ENCODE peak calls at places on chromosome 20, in four cellular contexts. V, E, F and L are unnamed samples.

GRCh38 chr20:51711426-51711825 is 56.8 kb downstream of the ATP9A start:
- DNase-seq in E (no peak), V (no peak), F (no peak), L (no peak)

GRCh38 chr20:53692465-53693067 is 98.9 kb upstream of the ZNF217 start:
- DNase-seq in E (peak; percentile 86), F (no peak), V (no peak), L (no peak)

GRCh38 chr20:50776122-50776795 is 18.6 kb upstream of the BCAS4 start:
- DNase-seq in V (no peak), E (no peak), F (no peak), L (no peak)

GRCh38 chr20:59207235-59207634 is 43.6 kb downstream of the ZNF831 start:
- DNase-seq in V (no peak), E (no peak), F (no peak), L (no peak)

GRCh38 chr20:60254901-60255411 is 296.7 kb downstream of the CDH26 start:
- DNase-seq in E (peak; percentile 73), V (no peak), F (no peak), L (no peak)

GRCh38 chr20:18904624-18905023 is 91.0 kb downstream of the SCP2D1 start:
- DNase-seq in F (no peak), E (no peak), V (no peak), L (no peak)

GRCh38 chr20:2955257-2955950 is 82.1 kb downstream of the PTPRA start:
- DNase-seq in F (no peak), E (no peak), V (no peak), L (peak; percentile 39)

GRCh38 chr20:47854687-47855212 is 69.5 kb upstream of the SULF2 start:
- DNase-seq in E (peak; percentile 41), F (no peak), V (peak; percentile 41), L (peak; percentile 57)

GRCh38 chr20:47379433-47380150 is 23.1 kb upstream of the ZMYND8 start:
- DNase-seq in F (no peak), E (peak; percentile 97), V (no peak), L (no peak)

GRCh38 chr20:11387189-11387754 is 530.4 kb upstream of the BTBD3 start:
- DNase-seq in F (no peak), E (peak; percentile 99), V (no peak), L (no peak)

GRCh38 chr20:17644451-17644850 is 37.6 kb downstream of the RRBP1 start:
- DNase-seq in F (no peak), E (no peak), V (no peak), L (no peak)

GRCh38 chr20:41361757-41362747 is 4.6 kb downstream of the EMILIN3 start:
- DNase-seq in E (no peak), F (no peak), V (no peak), L (no peak)

GRCh38 chr20:47126709-47127108 is 229.8 kb downstream of the ZMYND8 start:
- DNase-seq in F (no peak), E (peak; percentile 69), V (no peak), L (no peak)

GRCh38 chr20:49713779-49714712 is at the start of gene B4GALT5:
- DNase-seq in F (peak; percentile 51), E (peak; percentile 72), V (peak; percentile 80), L (peak; percentile 89)

DNA sequence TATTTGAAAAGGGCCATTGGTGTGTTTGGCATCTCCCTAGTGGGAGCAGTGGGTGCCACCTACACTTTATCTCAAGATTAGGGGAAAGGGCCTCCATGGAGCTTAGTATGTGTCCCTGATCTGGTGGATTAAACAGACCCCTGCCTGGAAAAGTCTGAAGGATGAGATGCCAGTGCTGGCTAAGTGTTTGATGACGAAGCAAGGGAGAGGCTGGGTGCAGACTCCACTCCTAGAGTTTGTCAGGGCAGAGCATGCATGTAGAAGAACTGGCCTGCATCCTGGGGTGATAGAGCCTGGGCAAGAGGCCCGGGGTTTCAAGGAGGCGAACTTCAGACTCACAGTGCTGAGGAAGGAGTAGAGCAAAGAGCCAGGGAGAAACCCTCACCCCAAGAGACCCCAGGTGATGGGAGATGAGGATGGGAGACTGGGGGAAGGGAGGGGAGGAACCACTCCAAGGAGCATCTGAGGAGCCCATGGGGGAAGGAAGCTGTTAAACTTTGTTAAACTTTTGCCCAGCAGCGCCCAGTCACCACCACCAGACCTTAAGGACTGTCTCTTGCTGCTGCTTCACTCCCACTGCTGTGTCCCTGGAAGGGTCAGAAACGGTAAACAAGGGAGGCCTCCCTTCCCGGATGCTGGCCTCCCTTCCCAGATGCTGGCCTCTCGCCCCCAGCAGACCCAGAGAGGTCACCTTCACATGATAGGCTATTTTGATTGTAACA is 61.6 kb downstream of the RPRD1B start:
- DNase-seq in F (no peak), E (no peak), V (no peak), L (no peak)
- TF ChIP-seq CTCF in F (no peak), E (no peak), V (no peak), L (no peak)

GRCh38 chr20:8796088-8796665 is 272.7 kb upstream of the PLCB4 start:
- DNase-seq in F (no peak), E (peak; percentile 26), V (no peak), L (no peak)

GRCh38 chr20:8798505-8798904 is 270.4 kb upstream of the PLCB4 start:
- DNase-seq in V (no peak), E (no peak), F (no peak), L (no peak)

GRCh38 chr20:8803065-8803464 is 265.8 kb upstream of the PLCB4 start:
- DNase-seq in E (no peak), F (no peak), V (no peak), L (no peak)

GRCh38 chr20:8801686-8802085 is 267.2 kb upstream of the PLCB4 start:
- DNase-seq in F (no peak), V (no peak), E (no peak), L (no peak)

GRCh38 chr20:8800089-8800488 is 268.8 kb upstream of the PLCB4 start:
- DNase-seq in F (no peak), V (no peak), E (no peak), L (no peak)
- TF ChIP-seq CTCF in F (no peak), V (peak; percentile 28), E (no peak), L (no peak)

DNA sequence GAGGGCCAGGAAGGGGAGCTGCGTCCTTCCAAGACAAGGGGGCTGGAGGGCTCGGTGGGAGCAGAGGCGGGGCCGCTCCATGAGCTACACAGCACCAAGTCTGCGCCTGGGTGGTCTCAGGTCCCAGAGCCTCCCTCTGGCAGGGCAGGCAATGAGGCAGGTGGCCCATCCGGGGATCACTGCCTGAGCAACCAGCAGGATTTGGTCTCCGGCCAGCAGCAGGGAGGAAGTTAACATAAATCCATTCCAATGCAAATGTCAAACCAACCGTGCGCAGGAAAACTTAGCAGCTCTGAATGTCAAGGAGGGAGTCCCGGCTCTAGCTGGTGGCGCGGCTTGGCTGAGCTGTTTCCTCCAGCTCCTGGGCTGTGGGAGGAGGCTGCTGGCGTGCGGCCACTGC is 32.9 kb upstream of the CHRNA4 start:
- DNase-seq in F (peak; percentile 16), V (no peak), E (no peak), L (no peak)
- TF ChIP-seq CTCF in F (no peak), V (no peak), E (no peak), L (no peak)

GRCh38 chr20:57329608-57330221 is at the start of gene SPO11:
- DNase-seq in E (no peak), V (peak; percentile 14), F (no peak), L (no peak)

GRCh38 chr20:57335392-57335791 is 5.8 kb downstream of the SPO11 start:
- DNase-seq in V (no peak), E (no peak), F (no peak), L (no peak)

GRCh38 chr20:57330998-57331397 is 1.4 kb downstream of the SPO11 start:
- DNase-seq in E (no peak), V (no peak), F (no peak), L (no peak)

GRCh38 chr20:57327820-57328219 is 1.8 kb upstream of the SPO11 start:
- DNase-seq in F (no peak), V (no peak), E (no peak), L (no peak)

DNA sequence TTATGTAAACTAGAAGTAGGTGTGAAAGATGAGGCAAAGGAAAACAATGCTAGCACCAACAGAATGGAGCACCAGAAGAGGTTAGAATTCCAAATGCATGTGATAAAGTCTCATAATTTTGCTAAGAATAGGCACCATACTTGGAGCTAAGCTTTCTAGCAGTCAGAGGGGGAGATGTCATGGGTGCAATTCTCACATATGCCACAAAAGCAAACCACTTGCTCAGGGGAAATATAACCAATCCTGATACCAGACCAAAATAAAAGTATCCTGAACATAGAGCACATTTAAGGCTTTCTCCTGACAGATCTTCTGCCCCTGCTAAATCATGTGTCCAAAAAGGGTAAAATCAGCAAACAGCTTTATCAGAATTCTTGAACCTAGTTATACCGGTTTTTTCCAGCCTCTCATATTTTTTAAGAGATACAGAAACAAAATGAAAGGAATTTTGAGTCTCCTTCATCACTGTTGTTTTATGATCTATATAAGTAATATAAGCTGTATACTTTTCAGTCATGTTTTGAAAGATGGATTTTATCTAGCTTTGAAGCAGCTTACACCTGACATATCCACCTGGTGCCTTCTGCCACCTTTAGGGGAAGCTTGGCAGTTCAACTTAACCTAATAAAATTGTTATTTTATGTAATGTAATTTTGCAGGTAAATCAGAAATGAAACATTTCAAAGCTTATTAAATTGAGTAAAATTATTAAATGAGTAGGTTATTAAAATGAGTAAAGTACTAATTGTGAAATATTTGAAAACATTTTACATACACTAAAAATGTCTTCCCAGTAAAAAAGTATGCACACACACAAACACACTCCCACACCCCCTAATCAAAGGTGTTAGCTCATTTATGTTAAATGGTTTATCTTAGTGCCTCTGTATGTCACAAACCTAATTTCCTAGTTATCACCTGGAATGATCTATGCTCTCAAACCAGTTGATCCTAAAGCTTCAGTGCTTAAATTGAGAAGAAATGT is 2.8 kb downstream of the SPO11 start:
- DNase-seq in F (no peak), V (no peak), E (no peak), L (no peak)
- TF ChIP-seq CTCF in F (no peak), V (peak; percentile 69), E (no peak), L (no peak)

DNA sequence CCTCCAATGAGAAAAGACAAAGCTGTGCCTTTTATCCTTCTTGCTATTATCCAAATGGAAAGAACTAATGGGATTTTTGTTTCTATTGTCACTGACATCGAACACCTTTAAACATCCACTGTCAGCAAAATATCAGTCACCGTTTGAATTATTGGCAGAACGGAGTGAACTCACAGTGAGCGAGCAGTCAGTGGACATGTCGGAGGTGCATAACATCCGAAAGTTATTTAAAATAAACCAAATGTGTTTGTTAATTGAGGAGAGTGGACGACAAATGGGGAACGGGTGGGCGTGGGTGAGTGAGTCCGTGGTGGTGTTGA is 38.8 kb downstream of the PMEPA1 start:
- DNase-seq in F (no peak), E (no peak), V (no peak), L (no peak)
- TF ChIP-seq CTCF in F (no peak), E (no peak), V (no peak), L (no peak)

GRCh38 chr20:4682682-4683081 is 39.0 kb upstream of the PRND start:
- DNase-seq in E (no peak), V (no peak), F (no peak), L (no peak)

GRCh38 chr20:4681971-4682370 is 39.7 kb upstream of the PRND start:
- DNase-seq in E (peak; percentile 68), F (no peak), V (no peak), L (no peak)

GRCh38 chr20:4685923-4686221 is 35.8 kb upstream of the PRND start:
- DNase-seq in V (no peak), F (no peak), E (no peak), L (no peak)

GRCh38 chr20:4683261-4683660 is 38.4 kb upstream of the PRND start:
- DNase-seq in F (no peak), V (no peak), E (no peak), L (no peak)

GRCh38 chr20:4684837-4685413 is 36.8 kb upstream of the PRND start:
- DNase-seq in F (no peak), E (peak; percentile 84), V (no peak), L (no peak)
- TF ChIP-seq CTCF in F (no peak), E (peak; percentile 16), V (no peak), L (no peak)

GRCh38 chr20:33666293-33667244 is at the start of gene ACTL10:
- DNase-seq in V (peak; percentile 88), F (peak; percentile 78), E (peak; percentile 96), L (peak; percentile 94)
- TF ChIP-seq CTCF in V (no peak), F (no peak), E (peak; percentile 53), L (peak; percentile 40)

GRCh38 chr20:56554869-56555268 is 21.8 kb downstream of the FAM209B start:
- DNase-seq in F (no peak), E (peak; percentile 90), V (no peak), L (peak; percentile 56)
- TF ChIP-seq CTCF in F (no peak), E (no peak), V (no peak), L (no peak)